ENCODE peak calls at places on chromosomes 2 and 18, in four cellular contexts. O, S, E and Q are unnamed samples.

GRCh38 chr18:23650963-23651927 is 11.5 kb downstream of the ANKRD29 start:
- DNase-seq in O (peak), S (peak), E (peak), Q (no peak)

GRCh38 chr2:130841741-130842365 is 5.1 kb downstream of the ARHGEF4 start:
- DNase-seq in O (no peak), S (no peak), E (no peak), Q (no peak)

GRCh38 chr2:105768961-105769452 is 24.3 kb downstream of the NCK2 start:
- DNase-seq in O (peak), S (no peak), E (peak), Q (no peak)

GRCh38 chr2:177251165-177251542 is 13.4 kb downstream of the NFE2L2 start:
- DNase-seq in O (no peak), S (no peak), E (no peak), Q (no peak)

GRCh38 chr18:37176307-37176934 is 347.5 kb downstream of the KIAA1328 start:
- DNase-seq in O (no peak), S (no peak), E (peak), Q (no peak)

GRCh38 chr2:228048838-228049490 is 132.5 kb downstream of the SPHKAP start:
- DNase-seq in O (peak), S (no peak), E (peak), Q (peak)

GRCh38 chr2:230913812-230914211 is 11.2 kb downstream of the GPR55 start:
- DNase-seq in O (no peak), S (no peak), E (no peak), Q (peak)

GRCh38 chr2:48145845-48146452 is 239.7 kb upstream of the FBXO11 start:
- DNase-seq in O (peak), S (no peak), E (no peak), Q (peak)

GRCh38 chr2:196486145-196486544 is 153.4 kb upstream of the CCDC150 start:
- DNase-seq in O (no peak), S (no peak), E (no peak), Q (no peak)

GRCh38 chr2:200758341-200758740 is 53.4 kb upstream of the BZW1 start:
- DNase-seq in O (no peak), S (no peak), E (no peak), Q (no peak)

GRCh38 chr18:58788971-58789797 is 75.5 kb upstream of the ZNF532 start:
- DNase-seq in O (peak), S (peak), E (no peak), Q (no peak)

GRCh38 chr18:45122510-45122909 is 441.8 kb downstream of the SETBP1 start:
- DNase-seq in O (no peak), S (no peak), E (no peak), Q (no peak)

GRCh38 chr2:34892286-34892685 is 1293.2 kb upstream of the FAM98A start:
- DNase-seq in O (no peak), S (no peak), E (no peak), Q (no peak)

GRCh38 chr18:79792988-79793355 is 4.8 kb upstream of the KCNG2 start:
- DNase-seq in O (no peak), S (no peak), E (no peak), Q (no peak)

GRCh38 chr18:57533399-57533884 is 53.1 kb downstream of the FECH start:
- DNase-seq in O (no peak), S (no peak), E (no peak), Q (no peak)
- TF ChIP-seq CTCF in O (no peak), S (no peak), E (no peak), Q (no peak)

DNA sequence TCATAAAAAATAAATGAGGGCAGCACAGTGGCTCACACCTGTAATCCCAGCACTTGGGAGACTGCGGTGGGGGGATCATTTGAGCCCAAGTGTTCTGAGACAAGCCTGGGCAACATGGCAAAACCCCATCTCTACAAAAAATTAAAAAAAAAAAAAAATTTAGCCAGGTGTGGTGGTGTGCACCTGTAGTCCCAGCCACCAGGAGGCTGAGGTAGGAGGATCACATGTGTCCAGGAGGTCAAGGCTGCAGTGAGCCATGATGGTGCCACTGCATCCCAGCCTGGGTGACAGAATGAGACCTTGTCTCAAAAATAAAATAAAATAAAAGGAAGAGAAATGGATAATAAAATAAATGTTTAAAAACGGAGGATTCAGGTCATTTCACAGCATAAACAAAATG is 113.5 kb downstream of the ATAD2B start:
- DNase-seq in O (no peak), S (no peak), E (no peak), Q (no peak)
- TF ChIP-seq CTCF in O (no peak), S (no peak), E (no peak), Q (no peak)

DNA sequence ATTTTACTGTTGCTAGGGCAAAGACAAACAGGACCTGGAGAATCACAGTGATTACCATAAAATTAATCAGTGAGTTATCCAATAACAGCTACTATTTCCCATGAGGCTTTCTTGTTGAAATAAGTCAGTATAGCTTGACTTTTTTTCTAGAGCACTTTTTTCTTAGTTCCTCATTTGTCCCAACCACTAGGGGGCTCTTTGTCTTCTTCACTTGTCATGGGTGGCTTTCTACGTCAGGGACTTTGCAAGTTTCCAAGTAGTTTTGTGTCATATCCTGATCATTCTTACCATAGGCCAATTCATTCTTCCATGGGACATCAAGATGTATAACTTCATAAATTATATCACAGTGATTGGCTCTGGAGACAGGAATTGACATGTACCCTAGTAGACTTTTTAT is 1019.6 kb upstream of the PIK3C3 start:
- DNase-seq in O (peak), S (no peak), E (peak), Q (no peak)
- TF ChIP-seq CTCF in O (peak), S (no peak), E (peak), Q (no peak)

GRCh38 chr18:38539373-38539772 is 973.8 kb upstream of the CELF4 start:
- DNase-seq in O (no peak), S (no peak), E (no peak), Q (no peak)

GRCh38 chr18:38539871-38540270 is 974.3 kb upstream of the CELF4 start:
- DNase-seq in O (no peak), S (no peak), E (no peak), Q (no peak)

DNA sequence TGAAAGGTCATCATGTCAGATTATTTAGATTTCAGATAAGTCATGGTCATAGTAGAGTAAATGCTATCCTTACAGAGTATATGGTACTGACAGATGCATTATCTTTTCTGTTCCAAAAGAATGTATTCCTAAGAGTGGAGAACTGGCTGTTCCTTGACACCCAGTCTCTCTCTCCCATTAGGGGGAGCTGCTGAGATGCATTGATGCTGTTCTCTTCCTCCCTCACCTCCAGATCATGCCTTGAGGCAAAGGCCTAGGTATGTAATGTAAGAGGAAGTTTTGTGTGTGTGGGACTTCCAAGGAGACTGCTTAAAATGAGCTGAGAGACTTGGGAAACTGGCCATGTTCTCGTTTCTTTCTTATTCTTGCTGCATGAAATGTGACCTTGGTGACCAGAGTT is 979.5 kb upstream of the CELF4 start:
- DNase-seq in O (peak), S (peak), E (no peak), Q (peak)
- TF ChIP-seq CTCF in O (peak), S (no peak), E (no peak), Q (no peak)

GRCh38 chr2:139296672-139297209 is 516.6 kb upstream of the NXPH2 start:
- DNase-seq in O (peak), S (no peak), E (peak), Q (no peak)

DNA sequence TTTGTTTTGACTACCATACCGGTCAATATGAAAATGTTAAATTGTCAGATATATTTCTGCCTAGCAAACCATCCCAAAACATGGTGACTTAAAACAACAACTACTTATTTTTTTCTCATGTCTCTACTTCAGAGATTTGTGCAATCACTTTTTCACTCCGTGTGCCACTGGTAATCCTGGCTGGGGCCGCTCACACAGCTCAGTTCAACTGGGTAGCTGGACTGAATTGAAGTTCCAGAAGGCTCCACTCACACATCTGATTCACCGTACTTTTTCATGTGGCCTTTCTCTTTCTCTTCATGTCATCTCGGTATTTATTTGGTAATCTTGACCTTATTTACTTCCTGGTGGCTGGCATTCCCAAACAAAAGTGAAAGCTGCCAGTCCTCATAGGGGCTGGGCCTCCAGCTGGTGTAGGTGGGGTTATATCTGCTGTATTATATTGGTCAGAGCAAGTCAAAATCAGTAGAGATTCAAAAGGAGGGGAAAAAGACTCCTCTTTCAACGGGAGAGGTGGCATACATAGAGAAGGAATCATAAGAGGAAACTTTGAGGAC is 513.9 kb upstream of the NXPH2 start:
- DNase-seq in O (no peak), S (no peak), E (no peak), Q (no peak)
- TF ChIP-seq CTCF in O (no peak), S (no peak), E (no peak), Q (no peak)

DNA sequence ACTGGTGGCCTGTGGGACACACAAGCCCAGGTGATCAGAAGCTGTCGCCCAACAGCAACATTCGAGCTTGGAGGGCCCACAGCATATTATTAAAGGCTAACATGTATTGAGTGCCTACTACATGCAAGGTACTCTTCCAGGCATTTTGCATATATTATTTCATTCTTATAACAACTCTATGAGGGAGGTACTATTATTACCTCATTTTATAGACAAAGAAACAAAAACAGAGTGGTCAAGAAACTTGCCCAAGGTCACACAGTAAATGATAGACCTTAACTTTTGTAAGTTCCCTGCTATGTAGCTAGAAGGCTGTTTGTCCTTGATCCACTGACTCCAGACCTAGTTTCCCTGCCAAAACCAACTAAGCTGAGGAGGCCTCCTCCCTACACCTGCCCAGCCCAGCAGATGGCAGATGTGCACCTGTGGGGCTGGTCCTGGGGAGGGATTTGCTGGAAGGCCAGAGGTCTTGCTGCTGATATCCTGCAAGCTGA is 35.7 kb downstream of the KANSL3 start:
- DNase-seq in O (no peak), S (peak), E (no peak), Q (peak)
- TF ChIP-seq CTCF in O (no peak), S (no peak), E (no peak), Q (no peak)

DNA sequence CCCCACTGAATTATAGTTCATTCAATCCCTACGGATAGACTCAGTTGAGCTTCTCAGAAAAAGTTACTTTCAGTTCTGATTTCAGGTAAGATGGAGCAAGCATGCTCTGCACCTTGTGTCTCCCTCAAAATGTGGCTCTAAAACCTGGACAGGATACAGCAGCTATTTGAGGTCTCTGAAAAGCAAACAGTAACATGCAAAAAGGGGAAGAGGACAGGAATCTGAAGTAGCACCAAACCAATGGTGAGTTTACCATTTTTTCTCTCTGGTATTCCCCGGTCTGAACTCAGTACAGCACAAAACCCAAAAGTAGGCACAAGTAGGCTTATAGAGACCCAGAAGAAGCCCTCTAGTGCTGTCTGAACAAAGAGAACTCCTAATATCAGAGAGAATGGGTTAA is 34.1 kb downstream of the LANCL1 start:
- DNase-seq in O (no peak), S (no peak), E (no peak), Q (no peak)
- TF ChIP-seq CTCF in O (no peak), S (no peak), E (no peak), Q (no peak)

GRCh38 chr2:238974510-238975166 is 126.8 kb downstream of the TWIST2 start:
- DNase-seq in O (peak), S (no peak), E (peak), Q (no peak)
- TF ChIP-seq CTCF in O (peak), S (no peak), E (peak), Q (no peak)

GRCh38 chr18:3810271-3810670 is 360.3 kb downstream of the TGIF1 start:
- DNase-seq in O (peak), S (no peak), E (no peak), Q (no peak)
- TF ChIP-seq CTCF in O (no peak), S (no peak), E (no peak), Q (no peak)